ENCODE peak calls at places on chromosomes 3 and 15, in ten cellular contexts. L is cardiac muscle cell, H is psoas muscle, O is GM10248, M is hepatocyte, B is mucosa of descending colon, W is Calu3, K is B cell, V is dorsolateral prefrontal cortex, X is heart left ventricle. S is an unnamed sample.

GRCh38 chr3:8741581-8742355 is 8.2 kb downstream of the CAV3 start:
- DNase-seq in L (peak), H (peak), O (no peak), M (peak), B (no peak), W (peak), K (no peak), V (no peak), X (no peak), S (no peak)

GRCh38 chr15:81002254-81003022 is 1.7 kb downstream of the TLNRD1 start:
- DNase-seq in L (peak), H (peak), O (no peak), M (no peak), B (peak), W (peak), K (peak), V (no peak), X (peak), S (no peak)

GRCh38 chr15:76844096-76844495 is 61.0 kb downstream of the SCAPER start:
- DNase-seq in L (peak), H (no peak), O (no peak), M (no peak), B (no peak), W (no peak), K (no peak), V (no peak), X (no peak), S (no peak)

GRCh38 chr3:46848271-46849097 is 14.8 kb downstream of the MYL3 start:
- DNase-seq in L (peak), H (peak), O (no peak), M (peak), B (no peak), W (peak), K (peak), V (no peak), X (peak), S (peak)

GRCh38 chr15:81567924-81568323 is 193.9 kb upstream of the TMC3 start:
- DNase-seq in L (no peak), H (no peak), O (no peak), M (no peak), B (no peak), W (no peak), K (no peak), V (no peak), X (no peak), S (no peak)

GRCh38 chr15:74141591-74141990 is 11.2 kb downstream of the ISLR2 start:
- DNase-seq in L (peak), H (no peak), O (no peak), M (no peak), B (no peak), W (no peak), K (no peak), V (no peak), X (no peak), S (no peak)

GRCh38 chr3:106824856-106825255 is 552.4 kb upstream of the CCDC54 start:
- DNase-seq in L (peak), H (no peak), O (no peak), M (peak), B (no peak), W (peak), K (peak), V (no peak), X (no peak), S (peak)

GRCh38 chr15:32029409-32029861 is 880 bp upstream of the CHRNA7 start:
- DNase-seq in L (peak), H (no peak), O (no peak), M (peak), B (peak), W (peak), K (no peak), V (peak), X (no peak), S (no peak)

GRCh38 chr3:106685751-106686150 is 691.5 kb upstream of the CCDC54 start:
- DNase-seq in L (no peak), H (no peak), O (no peak), M (no peak), B (no peak), W (no peak), K (no peak), V (no peak), X (no peak), S (no peak)

GRCh38 chr3:25901796-25902195 is 111.9 kb downstream of the OXSM start:
- DNase-seq in L (no peak), H (no peak), O (no peak), M (no peak), B (no peak), W (no peak), K (no peak), V (no peak), X (no peak), S (no peak)

GRCh38 chr3:137759505-137759904 is 4.6 kb upstream of the SOX14 start:
- DNase-seq in L (no peak), H (no peak), O (no peak), M (no peak), B (no peak), W (no peak), K (no peak), V (no peak), X (no peak), S (no peak)

GRCh38 chr3:12996181-12996506 is 77.1 kb downstream of the IQSEC1 start:
- DNase-seq in L (no peak), H (no peak), O (no peak), M (no peak), B (no peak), W (no peak), K (no peak), V (no peak), X (no peak), S (no peak)

GRCh38 chr3:134291300-134292254 is 40.9 kb upstream of the RYK start:
- DNase-seq in L (peak), H (peak), O (no peak), M (peak), B (peak), W (no peak), K (no peak), V (no peak), X (peak), S (no peak)

GRCh38 chr3:108090066-108090700 is 648 bp downstream of the CD47 start:
- DNase-seq in L (peak), H (no peak), O (peak), M (peak), B (peak), W (no peak), K (peak), V (no peak), X (no peak), S (peak)

GRCh38 chr3:164155386-164155785 is 922.9 kb downstream of the SI start:
- DNase-seq in L (no peak), H (no peak), O (no peak), M (no peak), B (no peak), W (no peak), K (no peak), V (no peak), X (no peak), S (no peak)

GRCh38 chr3:141875893-141876380 is 506 bp upstream of the ATP1B3 start:
- DNase-seq in L (peak), H (peak), O (no peak), M (no peak), B (peak), W (no peak), K (no peak), V (peak), X (peak), S (peak)

GRCh38 chr15:83065431-83065830 is 1.6 kb downstream of the BTBD1 start:
- DNase-seq in L (no peak), H (no peak), O (no peak), M (no peak), B (no peak), W (no peak), K (no peak), V (no peak), X (no peak), S (no peak)

GRCh38 chr3:167493240-167493639 is 19.4 kb upstream of the SERPINI2 start:
- DNase-seq in L (no peak), H (no peak), O (no peak), M (peak), B (no peak), W (peak), K (no peak), V (no peak), X (no peak), S (no peak)

GRCh38 chr3:21839592-21839991 is 88.6 kb upstream of the ZNF385D start:
- DNase-seq in L (peak), H (no peak), O (no peak), M (peak), B (peak), W (peak), K (no peak), V (no peak), X (no peak), S (no peak)

GRCh38 chr3:196502775-196503181 is 790 bp downstream of the RNF168 start:
- DNase-seq in L (peak), H (peak), O (no peak), M (peak), B (peak), W (peak), K (peak), V (peak), X (peak), S (peak)

GRCh38 chr15:71008250-71008870 is 106.9 kb upstream of the THSD4 start:
- DNase-seq in L (no peak), H (no peak), O (no peak), M (no peak), B (no peak), W (no peak), K (no peak), V (no peak), X (no peak), S (no peak)

GRCh38 chr3:64627471-64628321 is 60.1 kb downstream of the ADAMTS9 start:
- DNase-seq in L (no peak), H (no peak), O (no peak), M (peak), B (no peak), W (no peak), K (no peak), V (no peak), X (no peak), S (no peak)

GRCh38 chr15:52220896-52221660 is 29.9 kb upstream of the GNB5 start:
- DNase-seq in L (no peak), H (no peak), O (no peak), M (no peak), B (no peak), W (no peak), K (peak), V (no peak), X (no peak), S (no peak)

GRCh38 chr3:126132751-126133511 is 47.5 kb downstream of the ALDH1L1 start:
- DNase-seq in L (peak), H (peak), O (no peak), M (no peak), B (no peak), W (no peak), K (no peak), V (peak), X (peak), S (no peak)

GRCh38 chr3:23264413-23264812 is 61.3 kb downstream of the UBE2E2 start:
- DNase-seq in L (peak), H (no peak), O (no peak), M (no peak), B (no peak), W (no peak), K (no peak), V (no peak), X (no peak), S (no peak)

GRCh38 chr15:65761210-65761926 is 30.7 kb downstream of the DENND4A start:
- DNase-seq in L (no peak), H (no peak), O (no peak), M (no peak), B (no peak), W (no peak), K (no peak), V (no peak), X (no peak), S (no peak)

GRCh38 chr3:132006605-132007204 is 28.1 kb downstream of the CPNE4 start:
- DNase-seq in L (peak), H (no peak), O (peak), M (peak), B (peak), W (peak), K (no peak), V (no peak), X (no peak), S (peak)

GRCh38 chr3:15246186-15246585 is 40.1 kb downstream of the CAPN7 start:
- DNase-seq in L (no peak), H (no peak), O (no peak), M (no peak), B (no peak), W (no peak), K (no peak), V (no peak), X (no peak), S (no peak)

GRCh38 chr3:11996500-11996899 is 7.7 kb upstream of the SYN2 start:
- DNase-seq in L (no peak), H (no peak), O (no peak), M (peak), B (no peak), W (no peak), K (no peak), V (no peak), X (no peak), S (no peak)

DNA sequence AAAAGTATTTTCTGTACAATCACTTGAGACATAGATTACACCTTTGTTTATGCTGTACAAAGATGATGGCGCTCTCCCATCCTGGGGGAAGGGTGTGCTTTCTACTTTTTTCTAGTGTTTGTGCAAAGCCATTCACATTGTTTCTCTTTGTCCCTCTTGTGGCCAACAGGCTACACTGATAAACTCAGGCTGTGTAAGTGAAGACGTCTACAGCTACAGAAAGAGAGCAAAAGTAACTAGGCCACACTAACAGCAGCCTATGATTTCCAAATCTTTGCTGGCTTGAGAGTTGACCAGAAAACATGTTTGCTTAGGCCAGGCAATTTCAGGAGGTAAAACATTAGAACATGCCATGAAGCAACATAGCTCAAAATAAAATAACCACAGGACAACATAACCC is 75.1 kb downstream of the FOXB1 start:
- DNase-seq in L (peak), H (no peak), O (no peak), M (no peak), B (no peak), W (peak), K (no peak), V (no peak), X (no peak), S (no peak)
- TF ChIP-seq CTCF in L (peak), H (no peak), O (no peak), M (peak), B (no peak), W (peak), K (no peak), V (no peak), X (no peak), S (no peak)

DNA sequence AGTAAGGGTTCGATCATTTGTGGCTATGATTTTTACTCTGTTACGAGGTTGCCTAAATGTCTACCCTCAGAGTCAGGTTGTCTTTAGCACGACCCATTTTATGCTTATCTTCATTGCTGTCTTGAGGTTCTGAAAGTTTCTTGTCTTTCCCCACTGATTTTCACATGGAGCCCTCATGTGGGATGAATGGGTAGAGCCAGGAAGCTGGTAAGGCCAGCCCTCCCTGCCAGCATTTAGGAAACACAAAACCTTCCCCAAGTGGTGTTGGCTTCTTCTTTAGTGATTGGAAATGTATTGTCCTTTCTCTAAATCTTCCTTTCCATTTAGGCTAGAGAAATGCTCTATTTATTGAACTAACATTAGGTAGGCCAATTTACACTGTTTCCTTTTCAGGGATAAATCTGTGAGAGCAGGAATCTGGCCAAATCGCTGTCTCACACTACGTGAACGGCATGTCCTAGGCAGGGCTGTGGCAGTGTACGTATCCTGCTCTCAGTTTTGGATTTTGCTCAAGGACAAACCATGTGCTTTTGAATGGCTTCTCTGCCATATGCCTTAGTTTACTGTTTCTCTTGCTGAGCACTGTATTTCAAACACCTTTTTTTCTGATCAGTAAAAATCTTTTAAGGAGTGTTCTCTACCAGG is 43.7 kb downstream of the MYZAP start:
- DNase-seq in L (peak), H (no peak), O (no peak), M (no peak), B (peak), W (no peak), K (no peak), V (no peak), X (no peak), S (no peak)
- TF ChIP-seq CTCF in L (no peak), H (no peak), O (no peak), M (no peak), B (no peak), W (no peak), K (no peak), V (no peak), X (no peak), S (no peak)

DNA sequence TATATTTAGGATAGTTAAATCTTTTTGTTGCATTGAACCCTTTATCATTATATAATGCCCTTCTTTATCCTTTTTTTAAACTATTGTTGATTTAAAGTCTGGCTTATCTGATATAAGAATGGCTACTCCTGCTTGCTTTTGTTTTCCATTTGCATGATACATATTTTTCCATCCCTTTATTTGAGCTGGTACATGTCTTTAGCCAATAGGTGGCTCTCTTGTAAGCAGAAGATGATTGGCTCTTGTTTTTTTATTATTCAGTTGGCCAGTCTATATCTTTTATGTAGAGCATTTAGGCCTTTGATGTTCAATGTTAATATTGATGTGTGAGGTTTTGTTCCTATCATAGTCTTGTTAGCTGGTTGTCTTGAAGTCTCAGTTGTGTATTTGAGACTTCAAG is 99.5 kb upstream of the MCTP2 start:
- DNase-seq in L (no peak), H (no peak), O (no peak), M (no peak), B (no peak), W (no peak), K (no peak), V (no peak), X (no peak), S (no peak)
- TF ChIP-seq CTCF in L (no peak), H (no peak), O (no peak), M (no peak), B (no peak), W (no peak), K (no peak), V (no peak), X (no peak), S (no peak)

DNA sequence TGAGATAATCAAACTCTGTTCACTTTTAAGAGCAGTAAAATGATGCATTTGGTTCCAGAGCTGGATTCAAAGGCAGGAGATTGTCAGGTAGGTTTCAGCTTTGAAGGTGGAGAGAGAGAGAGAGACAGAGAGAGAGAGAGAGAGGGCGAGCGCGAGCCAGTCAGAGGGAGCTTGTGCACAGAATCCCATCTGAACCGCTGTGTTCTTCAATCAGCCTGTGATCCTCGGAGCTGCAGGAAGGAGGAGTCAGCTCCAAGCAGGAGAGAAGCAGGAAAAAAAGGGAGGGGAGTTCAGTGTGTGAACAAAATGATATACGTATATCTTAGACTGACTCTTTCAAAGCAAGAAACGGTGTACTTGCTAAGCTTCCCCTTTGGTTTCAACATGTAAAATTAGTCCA is at the start of gene GPR149:
- DNase-seq in L (no peak), H (no peak), O (no peak), M (peak), B (no peak), W (no peak), K (no peak), V (no peak), X (no peak), S (no peak)
- TF ChIP-seq CTCF in L (no peak), H (no peak), O (no peak), M (peak), B (no peak), W (no peak), K (no peak), V (no peak), X (no peak), S (no peak)

DNA sequence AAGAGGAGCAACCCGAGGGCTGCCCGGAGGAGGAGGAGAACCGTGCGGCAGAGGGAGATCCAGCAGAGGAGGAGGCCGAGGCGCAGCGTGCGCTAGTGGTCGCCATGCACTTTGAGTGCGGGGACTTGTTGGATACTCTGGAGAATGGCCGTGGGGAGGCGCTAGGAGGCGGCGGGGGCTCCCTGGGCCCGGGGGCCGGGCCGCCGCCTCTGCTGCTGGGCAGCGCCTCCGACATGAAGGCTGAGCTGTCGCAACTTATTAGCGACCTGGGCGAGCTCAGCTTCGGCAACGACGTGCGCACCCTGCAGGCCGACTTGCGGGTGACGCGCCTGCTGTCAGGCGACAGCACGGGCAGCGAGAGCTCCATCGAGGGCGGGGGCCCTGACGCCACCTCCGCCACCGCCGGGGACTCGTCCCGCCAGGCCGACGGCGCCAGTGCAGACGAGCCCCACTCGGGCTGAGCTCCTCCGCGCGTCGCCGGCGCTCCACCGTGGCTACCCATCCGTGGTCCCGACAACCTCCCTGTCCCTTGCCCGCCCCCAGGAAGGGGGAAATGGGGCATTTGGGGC is 2.0 kb downstream of the FAM43A start:
- DNase-seq in L (peak), H (peak), O (peak), M (peak), B (peak), W (peak), K (peak), V (peak), X (peak), S (peak)
- TF ChIP-seq CTCF in L (peak), H (peak), O (peak), M (peak), B (peak), W (peak), K (peak), V (peak), X (peak), S (peak)

GRCh38 chr3:17979248-17979647 is 236.8 kb upstream of the TBC1D5 start:
- DNase-seq in L (peak), H (no peak), O (no peak), M (peak), B (peak), W (no peak), K (no peak), V (peak), X (no peak), S (peak)
- TF ChIP-seq CTCF in L (no peak), H (no peak), O (no peak), M (peak), B (no peak), W (no peak), K (no peak), V (peak), X (no peak), S (peak)

DNA sequence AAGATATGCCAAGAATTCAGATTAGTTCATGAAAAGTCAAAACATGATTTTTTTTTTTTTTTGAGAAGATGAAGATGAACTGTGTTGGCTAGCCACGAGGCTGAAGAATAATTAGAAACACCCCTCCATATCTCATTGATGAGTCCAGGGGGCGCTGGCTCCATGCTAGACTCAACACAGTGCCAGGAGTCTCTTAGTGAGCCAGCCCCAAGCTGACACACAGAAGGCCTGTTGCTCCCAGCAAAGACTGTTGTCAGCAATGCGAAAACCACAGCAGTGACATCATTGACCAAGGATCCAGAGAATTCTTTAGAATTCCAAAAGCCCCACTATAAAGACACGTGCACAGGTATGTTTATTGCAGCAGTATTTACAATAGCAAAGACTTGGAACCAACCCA is 185.2 kb downstream of the ANXA2 start:
- DNase-seq in L (peak), H (no peak), O (no peak), M (no peak), B (no peak), W (peak), K (no peak), V (no peak), X (peak), S (no peak)
- TF ChIP-seq CTCF in L (no peak), H (no peak), O (no peak), M (no peak), B (no peak), W (no peak), K (no peak), V (no peak), X (no peak), S (no peak)